ENCODE peak calls at places on chromosome 10, in four cellular contexts. I is NCI-H1694 treated with DMSO at 0.1 percent for 48 hours; C is stimulated activated CD4-positive, alpha-beta T cell treated with anti-CD3 and anti-CD28 coated beads, Interleukin-4, amount 100 ng/mL, for 4 hours; Z is T-helper 1 cell. O is an unnamed sample.

GRCh38 chr10:91163709-91164474 is 56.6 kb upstream of the PCGF5 start:
- DNase-seq in I (no peak), C (peak), Z (peak), O (peak)

GRCh38 chr10:67763499-67764011 is 67.6 kb upstream of the CTNNA3 start:
- DNase-seq in C (peak), I (peak), Z (peak), O (peak)

GRCh38 chr10:68598978-68599753 is 39.0 kb downstream of the TET1 start:
- DNase-seq in Z (no peak), C (no peak), I (no peak), O (no peak)

GRCh38 chr10:22420787-22421517 is 75.7 kb downstream of the SPAG6 start:
- DNase-seq in Z (peak), C (no peak), I (peak), O (no peak)

GRCh38 chr10:47240173-47240572 is 59.8 kb upstream of the GDF10 start:
- DNase-seq in C (no peak), Z (no peak), I (no peak), O (no peak)

GRCh38 chr10:48444861-48445841 is 138.7 kb downstream of the MAPK8 start:
- DNase-seq in C (no peak), I (no peak), Z (no peak), O (peak)

GRCh38 chr10:114343623-114344306 is 60.5 kb downstream of the AFAP1L2 start:
- DNase-seq in Z (no peak), I (no peak), C (no peak), O (no peak)

GRCh38 chr10:13139150-13139549 is 22.2 kb upstream of the MCM10 start:
- DNase-seq in I (no peak), C (no peak), Z (no peak), O (no peak)

GRCh38 chr10:6348091-6348862 is 145.5 kb downstream of the PFKFB3 start:
- DNase-seq in C (peak), Z (peak), I (no peak), O (peak)

GRCh38 chr10:87863102-87863943 is at the start of the genes KLLN and PTEN:
- DNase-seq in C (peak), I (peak), Z (peak), O (peak)

GRCh38 chr10:74825371-74826141 is 844 bp upstream of the KAT6B start:
- DNase-seq in I (no peak), Z (no peak), C (peak), O (peak)

GRCh38 chr10:117411440-117412428 is 36.5 kb upstream of the PDZD8 start:
- DNase-seq in C (no peak), Z (no peak), I (no peak), O (no peak)

O was measured in CD8-positive, alpha-beta T cell.